ENCODE peak calls at places on chromosomes 1 and 21, in four cellular contexts. L is colonic mucosa, J is fibroblast of lung, C is neural crest cell. V is an unnamed sample.

GRCh38 chr21:46385846-46386725 is 62.1 kb downstream of the PCNT start:
- DNase-seq in L (no peak), J (no peak), C (no peak), V (no peak)

GRCh38 chr1:210144736-210145135 is 87.9 kb upstream of the SERTAD4 start:
- DNase-seq in L (no peak), J (peak), C (no peak), V (no peak)

GRCh38 chr1:116954450-116954849 is 44.7 kb downstream of the PTGFRN start:
- DNase-seq in L (no peak), J (no peak), C (no peak), V (no peak)

GRCh38 chr1:944341-945325 is 14.4 kb downstream of the NOC2L start:
- DNase-seq in L (no peak), J (peak), C (no peak), V (no peak)

GRCh38 chr1:156773607-156774006 is 6.3 kb downstream of the PRCC start:
- DNase-seq in L (no peak), J (no peak), C (no peak), V (no peak)

GRCh38 chr1:200901796-200902444 is 7.2 kb downstream of the INAVA start:
- DNase-seq in L (no peak), J (no peak), C (no peak), V (no peak)

GRCh38 chr1:7403265-7404045 is 367.6 kb upstream of the VAMP3 start:
- DNase-seq in L (no peak), J (no peak), C (peak), V (no peak)

GRCh38 chr1:8477199-8477982 is 159.5 kb downstream of the SLC45A1 start:
- DNase-seq in L (no peak), J (peak), C (no peak), V (no peak)

GRCh38 chr1:82226198-82226505 is 425.4 kb downstream of the ADGRL2 start:
- DNase-seq in L (no peak), J (no peak), C (no peak), V (no peak)

GRCh38 chr1:23100074-23100748 is 68.4 kb downstream of the LUZP1 start:
- DNase-seq in L (no peak), J (peak), C (no peak), V (peak)

GRCh38 chr21:39029086-39029772 is 154.0 kb downstream of the PSMG1 start:
- DNase-seq in L (no peak), J (peak), C (no peak), V (no peak)

GRCh38 chr1:145898756-145899155 is 11.1 kb downstream of the ITGA10 start:
- DNase-seq in L (no peak), J (no peak), C (no peak), V (no peak)

GRCh38 chr1:67126111-67126746 is 8.5 kb downstream of the C1orf141 start:
- DNase-seq in L (no peak), J (peak), C (no peak), V (no peak)

GRCh38 chr1:183932412-183932811 is 105.1 kb downstream of the COLGALT2 start:
- DNase-seq in L (peak), J (peak), C (no peak), V (no peak)

GRCh38 chr1:62117416-62117815 is 77.2 kb upstream of the L1TD1 start:
- DNase-seq in L (no peak), J (no peak), C (no peak), V (no peak)

GRCh38 chr1:85433096-85433495 is 31.9 kb downstream of the DDAH1 start:
- DNase-seq in L (no peak), J (no peak), C (no peak), V (no peak)

GRCh38 chr1:184986250-184986649 is 11.9 kb upstream of the NIBAN1 start:
- DNase-seq in L (no peak), J (peak), C (no peak), V (no peak)

GRCh38 chr1:19203440-19203839 is 6.6 kb downstream of the UBR4 start:
- DNase-seq in L (no peak), J (peak), C (no peak), V (no peak)

GRCh38 chr1:22670352-22670964 is 17.4 kb downstream of the C1QB start:
- DNase-seq in L (no peak), J (no peak), C (no peak), V (no peak)

GRCh38 chr1:30822966-30823581 is 65.5 kb upstream of the LAPTM5 start:
- DNase-seq in L (no peak), J (peak), C (no peak), V (no peak)

GRCh38 chr1:58789322-58789856 is 5.5 kb upstream of the JUN start:
- DNase-seq in L (no peak), J (peak), C (no peak), V (no peak)

GRCh38 chr21:44710756-44711326 is 531 bp downstream of the TSPEAR start:
- DNase-seq in L (no peak), J (no peak), C (no peak), V (no peak)

GRCh38 chr1:44263191-44263944 is 50.1 kb downstream of the DMAP1 start:
- DNase-seq in L (peak), J (no peak), C (no peak), V (no peak)

GRCh38 chr21:44730951-44731579 is 19.7 kb upstream of the TSPEAR start:
- DNase-seq in L (no peak), J (no peak), C (no peak), V (no peak)

GRCh38 chr1:65791860-65792670 is 630 bp upstream of the PDE4B start:
- DNase-seq in L (no peak), J (peak), C (peak), V (no peak)

GRCh38 chr1:241837901-241838300 is 10.1 kb upstream of the EXO1 start:
- DNase-seq in L (no peak), J (peak), C (no peak), V (no peak)

GRCh38 chr1:20634594-20635084 is 1.4 kb downstream of the PINK1 start:
- DNase-seq in L (peak), J (peak), C (no peak), V (no peak)

GRCh38 chr21:45539046-45539795 is 3.0 kb downstream of the SLC19A1 start:
- DNase-seq in L (peak), J (no peak), C (no peak), V (peak)

GRCh38 chr1:22665752-22666151 is 12.7 kb downstream of the C1QB start:
- DNase-seq in L (no peak), J (peak), C (peak), V (no peak)

GRCh38 chr1:172902861-172903381 is 147.8 kb downstream of the TNFSF18 start:
- DNase-seq in L (no peak), J (peak), C (no peak), V (no peak)

GRCh38 chr1:176904057-176904815 is 260.3 kb downstream of the ASTN1 start:
- DNase-seq in L (no peak), J (no peak), C (no peak), V (no peak)

GRCh38 chr1:33608825-33609400 is 136.5 kb downstream of the ZSCAN20 start:
- DNase-seq in L (no peak), J (no peak), C (no peak), V (no peak)

GRCh38 chr1:19665044-19665455 is 375 bp downstream of the HTR6 start:
- DNase-seq in L (no peak), J (no peak), C (no peak), V (no peak)

GRCh38 chr1:194813109-194813508 is 1626.7 kb upstream of the B3GALT2 start:
- DNase-seq in L (no peak), J (no peak), C (no peak), V (no peak)

GRCh38 chr1:228706305-228706704 is 29.0 kb upstream of the RHOU start:
- DNase-seq in L (no peak), J (no peak), C (no peak), V (no peak)

DNA sequence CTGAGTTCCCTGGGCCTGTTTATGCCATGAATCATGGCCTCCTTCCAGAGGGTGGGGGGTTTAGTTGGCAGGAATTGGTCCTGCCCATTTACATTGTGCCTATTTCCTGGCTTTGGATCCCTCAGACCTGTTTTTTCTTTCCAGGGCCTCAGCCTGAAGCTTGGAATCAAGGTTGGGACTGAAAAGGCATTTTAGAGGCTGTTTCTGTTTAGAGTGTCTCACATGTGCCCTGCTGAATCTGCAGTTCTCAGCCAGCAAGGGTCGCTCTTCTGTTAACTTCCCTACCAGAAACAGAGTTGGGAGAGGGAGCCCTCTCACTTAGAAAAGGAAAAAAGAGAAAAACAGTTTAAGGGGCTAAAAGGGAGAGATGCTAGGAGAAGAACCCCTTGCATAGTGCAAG is 191.1 kb downstream of the PTPRC start:
- DNase-seq in L (no peak), J (peak), C (no peak), V (no peak)
- TF ChIP-seq CTCF in L (no peak), J (peak), C (peak), V (no peak)

GRCh38 chr1:150548632-150549495 is at the start of gene ADAMTSL4:
- DNase-seq in L (no peak), J (peak), C (peak), V (peak)
- TF ChIP-seq CTCF in L (no peak), J (no peak), C (peak), V (no peak)

DNA sequence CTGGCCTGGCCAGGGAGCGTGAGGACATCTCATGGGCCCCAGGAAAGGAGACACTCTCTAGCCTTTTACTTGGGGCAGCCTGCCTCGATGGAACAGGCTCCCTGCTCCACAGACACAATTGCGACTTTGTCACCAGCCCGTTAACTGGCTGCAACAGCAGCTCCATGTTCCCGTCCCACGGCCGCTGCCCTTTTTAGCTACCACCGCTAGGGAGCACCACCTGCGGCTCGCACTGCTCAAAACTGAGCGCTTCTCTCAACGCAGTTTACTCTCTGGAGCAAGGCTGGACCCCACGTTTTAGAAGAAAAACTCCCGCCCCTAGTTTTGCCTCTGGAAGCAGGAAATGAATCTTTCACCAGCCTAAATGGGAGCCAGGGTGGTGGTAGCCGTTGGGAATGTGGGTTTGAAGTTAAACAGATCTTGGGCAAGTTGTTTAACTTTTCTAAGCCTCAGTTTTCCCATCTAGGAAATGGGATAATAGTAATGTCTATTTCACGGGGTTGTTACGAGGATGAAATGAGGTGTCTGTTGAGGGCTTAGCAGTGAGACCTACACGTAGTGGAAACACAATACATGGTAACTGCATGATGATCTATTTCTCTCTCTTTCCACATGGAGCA is 3.5 kb upstream of the LRRC38 start:
- DNase-seq in L (peak), J (no peak), C (peak), V (no peak)
- TF ChIP-seq CTCF in L (no peak), J (no peak), C (peak), V (no peak)

GRCh38 chr1:10522324-10522860 is 47.6 kb downstream of the PEX14 start:
- DNase-seq in L (no peak), J (no peak), C (no peak), V (no peak)
- TF ChIP-seq CTCF in L (no peak), J (no peak), C (no peak), V (no peak)

GRCh38 chr1:14415396-14415795 is 183.1 kb upstream of the KAZN start:
- DNase-seq in L (no peak), J (no peak), C (no peak), V (no peak)
- TF ChIP-seq CTCF in L (no peak), J (no peak), C (peak), V (no peak)

GRCh38 chr21:31349208-31349607 is 5.1 kb upstream of the TIAM1 start:
- DNase-seq in L (no peak), J (no peak), C (no peak), V (no peak)
- TF ChIP-seq CTCF in L (no peak), J (no peak), C (no peak), V (no peak)

DNA sequence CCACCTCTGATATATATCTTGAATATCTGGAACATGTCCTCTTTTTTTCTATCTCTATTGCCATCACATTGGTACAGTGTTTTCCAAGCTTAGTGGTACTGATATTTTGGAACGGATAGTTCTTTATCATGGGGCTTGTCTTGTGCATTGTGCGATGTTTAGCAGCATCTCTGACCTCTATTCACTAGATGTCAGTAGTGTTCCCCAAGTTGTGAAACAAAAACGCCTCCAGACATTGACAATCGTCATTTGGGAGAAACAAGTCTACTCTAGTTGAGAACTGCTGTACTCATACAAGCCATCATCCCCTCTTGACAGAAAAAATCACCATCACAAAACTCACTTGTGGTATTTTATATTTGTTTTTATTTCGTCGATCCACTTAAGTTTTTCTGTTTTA is 79.7 kb upstream of the CHODL start:
- DNase-seq in L (no peak), J (no peak), C (no peak), V (no peak)
- TF ChIP-seq CTCF in L (no peak), J (no peak), C (no peak), V (no peak)

GRCh38 chr1:79895573-79895972 is 889.0 kb upstream of the ADGRL4 start:
- DNase-seq in L (no peak), J (no peak), C (no peak), V (no peak)

GRCh38 chr1:79896136-79896535 is 889.6 kb upstream of the ADGRL4 start:
- DNase-seq in L (no peak), J (no peak), C (no peak), V (no peak)

GRCh38 chr1:79902418-79902817 is 895.9 kb upstream of the ADGRL4 start:
- DNase-seq in L (no peak), J (no peak), C (no peak), V (no peak)

DNA sequence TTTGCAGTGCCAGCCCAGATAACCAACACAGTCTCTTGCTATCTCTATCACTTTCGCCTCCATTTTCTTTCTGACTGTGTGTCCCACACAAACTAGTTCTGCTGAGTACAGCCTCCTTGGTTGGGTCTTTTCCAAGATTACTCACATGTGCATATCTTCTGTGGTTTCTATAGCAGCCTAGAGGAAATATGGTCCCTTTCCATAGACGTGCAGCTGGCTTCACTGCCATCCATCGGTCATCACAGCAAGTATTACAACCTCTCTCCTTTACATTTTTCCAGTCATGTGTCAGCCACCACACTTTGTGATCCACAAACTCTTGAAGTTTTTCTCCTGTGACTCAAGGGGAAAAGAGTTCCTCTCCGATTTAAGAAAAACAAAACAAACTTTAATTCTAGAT is 893.4 kb upstream of the ADGRL4 start:
- DNase-seq in L (no peak), J (peak), C (no peak), V (no peak)
- TF ChIP-seq CTCF in L (no peak), J (no peak), C (no peak), V (no peak)

GRCh38 chr1:209106237-209106741 is 477.2 kb upstream of the CAMK1G start:
- DNase-seq in L (no peak), J (peak), C (no peak), V (no peak)
- TF ChIP-seq CTCF in L (no peak), J (peak), C (no peak), V (no peak)